ENCODE peak calls at places on chromosomes 4 and X, in seven cellular contexts. L, N, A, K, W, B and E are unnamed samples.

GRCh38 chr4:97590266-97590665 is 553.0 kb downstream of the STPG2 start:
- DNase-seq in L (no peak), N (no peak), A (no peak), K (no peak), W (no peak), B (no peak), E (no peak)

GRCh38 chr4:28966982-28967381 is 1753.2 kb upstream of the PCDH7 start:
- DNase-seq in L (no peak), N (no peak), A (no peak), K (no peak), W (no peak), B (no peak), E (no peak)

GRCh38 chrX:44267861-44268260 is 75.6 kb downstream of the EFHC2 start:
- DNase-seq in L (no peak), N (no peak), A (no peak), K (no peak), W (no peak), B (no peak), E (no peak)

GRCh38 chrX:7146026-7146702 is 1.3 kb upstream of the STS start:
- DNase-seq in L (no peak), N (no peak), A (no peak), K (no peak), W (no peak), B (no peak), E (no peak)

GRCh38 chrX:155577682-155578081 is 35.1 kb downstream of the TMLHE start:
- DNase-seq in L (no peak), N (no peak), A (no peak), K (peak), W (no peak), B (no peak), E (peak)

GRCh38 chr4:112410364-112410763 is 105.6 kb downstream of the NEUROG2 start:
- DNase-seq in L (no peak), N (no peak), A (no peak), K (no peak), W (no peak), B (no peak), E (no peak)

GRCh38 chrX:12975999-12976558 is 1.2 kb downstream of the TMSB4X start:
- DNase-seq in L (no peak), N (no peak), A (no peak), K (peak), W (no peak), B (no peak), E (no peak)

GRCh38 chrX:118751950-118752783 is 24.8 kb downstream of the IL13RA1 start:
- DNase-seq in L (no peak), N (no peak), A (no peak), K (peak), W (no peak), B (no peak), E (no peak)

GRCh38 chr4:8542776-8543525 is 37.2 kb upstream of the GPR78 start:
- DNase-seq in L (no peak), N (no peak), A (no peak), K (no peak), W (no peak), B (no peak), E (no peak)

GRCh38 chrX:73262991-73263390 is 48.3 kb upstream of the NAP1L2 start:
- DNase-seq in L (no peak), N (no peak), A (no peak), K (peak), W (no peak), B (no peak), E (no peak)

GRCh38 chr4:54189140-54189539 is 40.0 kb upstream of the PDGFRA start:
- DNase-seq in L (no peak), N (no peak), A (no peak), K (no peak), W (no peak), B (no peak), E (no peak)